ENCODE peak calls at places on chromosomes 11 and 22, in seven cellular contexts. F is A549, O is endodermal cell, N is heart right ventricle, U is ovary, E is body of pancreas, P is stomach. W is an unnamed sample.
A peak's percentile ranks its signal among the peaks of the same experiment; 100 is the strongest.

GRCh38 chr11:35950082-35950481 is 6.2 kb downstream of the LDLRAD3 start:
- DNase-seq in F (no peak), O (no peak), N (no peak), U (no peak), E (no peak), P (no peak), W (no peak)

GRCh38 chr11:77752518-77752917 is 68.0 kb downstream of the RSF1 start:
- DNase-seq in F (no peak), O (peak; percentile 69), N (peak; percentile 50), U (no peak), E (no peak), P (no peak), W (no peak)

GRCh38 chr11:13777341-13777985 is 109.0 kb downstream of the FAR1 start:
- DNase-seq in F (no peak), O (peak; percentile 84), N (no peak), U (no peak), E (no peak), P (no peak), W (no peak)

GRCh38 chr11:19216021-19216420 is 14.2 kb upstream of the CSRP3 start:
- DNase-seq in F (no peak), O (no peak), N (no peak), U (no peak), E (no peak), P (no peak), W (no peak)

GRCh38 chr11:1793091-1793490 is 29.4 kb upstream of the CTSD start:
- DNase-seq in F (no peak), O (no peak), N (no peak), U (no peak), E (no peak), P (no peak), W (no peak)

GRCh38 chr22:31973739-31974138 is 29.4 kb downstream of the YWHAH start:
- DNase-seq in F (no peak), O (no peak), N (no peak), U (no peak), E (peak; percentile 50), P (no peak), W (no peak)

GRCh38 chr22:32411388-32411787 is 659 bp downstream of the RTCB start:
- DNase-seq in F (no peak), O (peak; percentile 43), N (no peak), U (no peak), E (no peak), P (no peak), W (no peak)

GRCh38 chr11:109808569-109808968 is 284.6 kb upstream of the ZC3H12C start:
- DNase-seq in F (no peak), O (no peak), N (no peak), U (no peak), E (no peak), P (no peak), W (no peak)

GRCh38 chr22:47944941-47945340 is 1182.5 kb downstream of the TBC1D22A start:
- DNase-seq in F (no peak), O (no peak), N (no peak), U (no peak), E (no peak), P (no peak), W (no peak)

GRCh38 chr22:50121202-50121740 is 31.5 kb downstream of the MOV10L1 start:
- DNase-seq in F (no peak), O (no peak), N (no peak), U (no peak), E (no peak), P (no peak), W (no peak)

GRCh38 chr11:2582436-2582931 is 117.3 kb downstream of the KCNQ1OT1 start:
- DNase-seq in F (no peak), O (peak; percentile 56), N (no peak), U (peak; percentile 8), E (peak; percentile 13), P (peak; percentile 25), W (no peak)

GRCh38 chr11:47325271-47326041 is 27.0 kb downstream of the MYBPC3 start:
- DNase-seq in F (no peak), O (no peak), N (peak; percentile 23), U (no peak), E (no peak), P (peak; percentile 78), W (no peak)

GRCh38 chr11:65169164-65169641 is 830 bp upstream of the SPDYC start:
- DNase-seq in F (no peak), O (peak; percentile 47), N (no peak), U (no peak), E (no peak), P (no peak), W (no peak)

GRCh38 chr22:30943368-30943767 is 25.2 kb downstream of the MORC2 start:
- DNase-seq in F (no peak), O (no peak), N (no peak), U (no peak), E (no peak), P (no peak), W (no peak)

GRCh38 chr22:40400173-40400572 is 29.8 kb downstream of the SGSM3 start:
- DNase-seq in F (no peak), O (no peak), N (no peak), U (no peak), E (no peak), P (peak; percentile 52), W (no peak)
- H3K4me1 ChIP-seq in F (no peaks in the 10 kb centered on the region), O (no peaks in the 10 kb centered on the region), N (peaks cover 42% of the 10 kb centered on the region), U (no peaks in the 10 kb centered on the region), E (peaks cover 26% of the 10 kb centered on the region), P (peaks cover 43% of the 10 kb centered on the region), W (peaks cover 14% of the 10 kb centered on the region)

DNA sequence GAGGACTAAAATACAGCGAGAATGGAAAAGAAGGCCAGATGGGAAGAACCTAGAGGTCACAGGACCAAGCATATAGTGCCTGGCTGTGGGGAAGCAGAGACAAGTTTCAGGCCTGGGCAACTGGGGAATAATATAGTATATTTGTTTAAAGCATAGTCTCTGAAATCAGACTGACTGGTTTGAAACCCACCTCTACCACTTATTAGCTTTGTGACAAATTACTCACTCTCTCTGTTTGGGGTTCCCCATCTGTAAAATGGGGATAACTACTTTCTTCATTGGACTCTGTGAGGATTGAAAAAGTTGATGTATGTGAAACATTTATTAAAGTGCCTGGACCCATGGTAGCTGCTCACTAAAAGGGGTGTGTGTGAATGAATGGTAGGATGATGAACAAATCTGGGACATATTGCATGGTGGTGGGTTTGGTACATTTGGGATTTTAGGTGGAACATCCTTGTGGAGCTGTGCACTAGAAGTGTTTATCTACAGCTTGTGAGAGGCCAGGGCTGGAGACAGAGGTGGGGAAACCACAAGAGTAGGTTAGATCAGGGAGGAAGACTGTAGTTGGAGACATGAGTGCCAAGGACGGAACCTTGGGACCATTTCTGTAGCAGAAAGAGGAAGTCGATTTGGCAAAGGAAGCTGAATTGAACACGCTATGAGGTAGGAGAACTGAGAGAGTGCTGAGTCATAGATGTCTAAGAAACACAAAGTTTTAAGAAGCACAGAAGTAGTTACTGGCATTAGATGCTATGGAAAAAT is 52.6 kb downstream of the SWAP70 start:
- DNase-seq in F (no peak), O (no peak), N (peak; percentile 68), U (no peak), E (no peak), P (no peak), W (no peak)
- H3K4me1 ChIP-seq in F (peaks cover 23% of the 10 kb centered on the region), O (no peaks in the 10 kb centered on the region), N (peaks cover 56% of the 10 kb centered on the region), U (peaks cover 2% of the 10 kb centered on the region), E (peaks cover 28% of the 10 kb centered on the region), P (no peaks in the 10 kb centered on the region), W (peaks cover 6% of the 10 kb centered on the region)

GRCh38 chr11:44566952-44567875 is 1.8 kb downstream of the CD82 start:
- DNase-seq in F (no peak), O (peak; percentile 49), N (no peak), U (no peak), E (no peak), P (no peak), W (no peak)
- H3K4me1 ChIP-seq in F (peaks cover 19% of the 10 kb centered on the region), O (no peaks in the 10 kb centered on the region), N (peaks cover 80% of the 10 kb centered on the region), U (peaks cover 29% of the 10 kb centered on the region), E (peaks cover 44% of the 10 kb centered on the region), P (peaks cover 81% of the 10 kb centered on the region), W (peaks cover 72% of the 10 kb centered on the region)

GRCh38 chr11:27427183-27427980 is 45.2 kb downstream of the LGR4 start:
- DNase-seq in F (no peak), O (no peak), N (no peak), U (no peak), E (peak; percentile 67), P (peak; percentile 43), W (no peak)
- H3K4me1 ChIP-seq in F (peaks cover 77% of the 10 kb centered on the region), O (peaks cover 4% of the 10 kb centered on the region), N (peaks cover 30% of the 10 kb centered on the region), U (peaks cover 12% of the 10 kb centered on the region), E (peaks cover 98% of the 10 kb centered on the region), P (no peaks in the 10 kb centered on the region), W (peaks cover 71% of the 10 kb centered on the region)

GRCh38 chr11:69221086-69221485 is 65.4 kb downstream of the SMIM38 start:
- DNase-seq in F (no peak), O (peak; percentile 12), N (no peak), U (no peak), E (peak; percentile 0), P (peak; percentile 3), W (no peak)
- H3K4me1 ChIP-seq in F (peaks cover 21% of the 10 kb centered on the region), O (no peaks in the 10 kb centered on the region), N (peaks cover 4% of the 10 kb centered on the region), U (no peaks in the 10 kb centered on the region), E (peaks cover 9% of the 10 kb centered on the region), P (peaks cover 4% of the 10 kb centered on the region), W (peaks cover 3% of the 10 kb centered on the region)

GRCh38 chr11:44763111-44763820 is 36.5 kb downstream of the TSPAN18 start:
- DNase-seq in F (no peak), O (peak; percentile 44), N (no peak), U (no peak), E (no peak), P (no peak), W (no peak)

GRCh38 chr11:44759743-44760476 is 33.1 kb downstream of the TSPAN18 start:
- DNase-seq in F (no peak), O (peak; percentile 24), N (no peak), U (no peak), E (no peak), P (no peak), W (no peak)

GRCh38 chr11:44760917-44761545 is 34.3 kb downstream of the TSPAN18 start:
- DNase-seq in F (peak; percentile 71), O (peak; percentile 90), N (peak; percentile 79), U (peak; percentile 58), E (peak; percentile 65), P (peak; percentile 31), W (no peak)

GRCh38 chr11:44760477-44760872 is 33.7 kb downstream of the TSPAN18 start:
- DNase-seq in F (no peak), O (peak; percentile 8), N (no peak), U (no peak), E (no peak), P (no peak), W (no peak)

GRCh38 chr11:44761546-44761961 is 34.8 kb downstream of the TSPAN18 start:
- DNase-seq in F (no peak), O (no peak), N (no peak), U (no peak), E (no peak), P (no peak), W (no peak)
- H3K4me1 ChIP-seq in F (peaks cover 24% of the 10 kb centered on the region), O (peaks cover 41% of the 10 kb centered on the region), N (peaks cover 78% of the 10 kb centered on the region), U (peaks cover 19% of the 10 kb centered on the region), E (peaks cover 7% of the 10 kb centered on the region), P (peaks cover 16% of the 10 kb centered on the region), W (no peaks in the 10 kb centered on the region)

DNA sequence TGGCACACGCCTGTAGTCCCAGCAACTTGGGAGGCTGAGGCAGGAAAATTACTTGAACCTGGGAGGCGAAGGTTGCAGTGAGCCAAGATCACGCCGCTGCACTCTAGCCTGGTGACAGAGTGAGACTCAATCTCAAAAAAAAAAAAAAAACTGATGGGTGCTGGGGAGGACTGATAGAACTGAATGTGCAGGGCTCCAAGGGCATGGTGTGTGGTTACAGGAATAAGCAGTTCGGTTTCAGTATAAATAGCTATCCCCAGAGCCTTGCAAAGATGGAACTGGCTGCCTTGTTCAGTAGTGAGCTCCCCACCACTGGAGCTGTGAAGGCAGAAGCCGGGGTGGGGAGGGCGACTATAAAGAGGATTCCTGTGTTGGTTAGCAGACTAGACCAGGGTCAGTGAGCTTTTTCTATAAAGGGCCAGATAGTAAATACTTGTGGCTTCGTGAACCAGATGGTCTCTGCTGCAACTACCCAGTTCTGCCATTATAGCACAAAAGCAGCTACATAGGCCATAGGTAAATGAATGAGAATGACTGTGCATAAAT is 5.9 kb downstream of the TOM1 start:
- DNase-seq in F (no peak), O (no peak), N (no peak), U (no peak), E (no peak), P (no peak), W (no peak)
- H3K4me1 ChIP-seq in F (peaks cover 18% of the 10 kb centered on the region), O (peaks cover 2% of the 10 kb centered on the region), N (peaks cover 64% of the 10 kb centered on the region), U (peaks cover 3% of the 10 kb centered on the region), E (peaks cover 24% of the 10 kb centered on the region), P (peaks cover 19% of the 10 kb centered on the region), W (peaks cover 13% of the 10 kb centered on the region)

W was measured in keratinocyte.